ENCODE peak calls at places on chromosomes 7 and 10, in four cellular contexts. E, A, G and N are unnamed samples.
A peak's percentile ranks its signal among the peaks of the same experiment; 100 is the strongest.

GRCh38 chr7:144835166-144835611 is 664 bp downstream of the TPK1 start:
- DNase-seq in E (peak; percentile 51), A (peak; percentile 60), G (peak; percentile 72), N (peak; percentile 73)

GRCh38 chr7:51685794-51686193 is 369.2 kb upstream of the COBL start:
- DNase-seq in E (no peak), A (no peak), G (no peak), N (no peak)

GRCh38 chr7:108294595-108294994 is 161.6 kb downstream of the NRCAM start:
- DNase-seq in E (no peak), A (no peak), G (no peak), N (no peak)

GRCh38 chr7:7486362-7486761 is 49.3 kb downstream of the COL28A1 start:
- DNase-seq in E (no peak), A (no peak), G (no peak), N (no peak)

GRCh38 chr7:130363156-130363847 is 17.0 kb upstream of the CPA1 start:
- DNase-seq in E (peak; percentile 59), A (peak; percentile 93), G (peak; percentile 87), N (peak; percentile 94)

GRCh38 chr7:24831240-24831639 is 74.0 kb upstream of the GSDME start:
- DNase-seq in E (no peak), A (peak; percentile 85), G (no peak), N (peak; percentile 39)

GRCh38 chr7:2692543-2692942 is 4.5 kb downstream of the AMZ1 start:
- DNase-seq in E (no peak), A (no peak), G (no peak), N (no peak)

GRCh38 chr10:74977913-74978847 is 133.3 kb upstream of the SAMD8 start:
- DNase-seq in E (no peak), A (no peak), G (no peak), N (no peak)

GRCh38 chr10:83692196-83692595 is 447.1 kb upstream of the GHITM start:
- DNase-seq in E (no peak), A (no peak), G (no peak), N (no peak)

GRCh38 chr10:117170244-117170643 is 27.0 kb upstream of the KCNK18 start:
- DNase-seq in E (no peak), A (no peak), G (no peak), N (no peak)

GRCh38 chr10:117175215-117175900 is 21.9 kb upstream of the KCNK18 start:
- DNase-seq in E (peak; percentile 20), A (no peak), G (no peak), N (no peak)

GRCh38 chr10:117174439-117175214 is 22.7 kb upstream of the KCNK18 start:
- DNase-seq in E (peak; percentile 75), A (peak; percentile 72), G (peak; percentile 88), N (peak; percentile 79)

GRCh38 chr10:117178190-117178589 is 19.1 kb upstream of the KCNK18 start:
- DNase-seq in E (no peak), A (no peak), G (no peak), N (no peak)

DNA sequence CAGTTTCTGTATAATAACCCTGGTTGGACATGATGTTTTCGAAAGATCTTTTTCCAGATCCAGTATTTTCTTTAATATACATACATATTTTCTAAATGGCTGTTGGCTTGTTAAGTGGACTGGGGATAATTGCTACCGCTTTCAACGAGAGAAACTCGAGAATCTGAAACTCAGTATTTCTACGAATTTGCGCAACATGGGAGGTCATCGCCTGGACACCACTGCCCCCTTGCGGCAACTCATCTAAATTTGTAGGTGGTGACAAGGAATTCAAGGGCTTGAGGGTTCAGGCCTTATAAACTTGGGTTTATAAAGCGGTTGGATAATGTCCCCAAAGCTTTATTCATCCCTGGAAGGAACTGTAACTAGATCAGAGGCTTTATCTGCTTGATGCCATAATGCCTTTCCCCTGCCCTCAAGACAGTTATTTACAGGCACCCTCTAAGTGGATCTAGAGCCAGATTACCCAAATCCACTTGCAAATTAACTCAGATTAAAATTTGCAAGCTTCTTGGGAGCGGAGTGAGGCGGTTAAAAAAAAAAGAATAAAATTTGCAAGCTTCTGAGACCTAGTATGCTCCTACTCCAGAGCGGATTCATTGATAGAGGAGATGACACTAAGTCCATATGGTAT is 21.3 kb upstream of the KCNK18 start:
- DNase-seq in E (peak; percentile 67), A (peak; percentile 80), G (peak; percentile 81), N (peak; percentile 86)
- H3K4me3 ChIP-seq in E (no peak overlapping the region), A (peak overlapping the region; percentile 53), G (peak overlapping the region; percentile 60), N (peak overlapping the region; percentile 36)

GRCh38 chr10:117004238-117004626 is 755 bp downstream of the SHTN1 start:
- DNase-seq in E (no peak), A (no peak), G (no peak), N (no peak)

GRCh38 chr10:117005454-117006055 is 568 bp upstream of the SHTN1 start:
- DNase-seq in E (peak; percentile 29), A (no peak), G (no peak), N (peak; percentile 7)

GRCh38 chr10:117003336-117003735 is 1.7 kb downstream of the SHTN1 start:
- DNase-seq in E (no peak), A (no peak), G (no peak), N (no peak)

GRCh38 chr10:117007080-117007479 is 2.1 kb upstream of the SHTN1 start:
- DNase-seq in E (no peak), A (peak; percentile 68), G (no peak), N (peak; percentile 67)

GRCh38 chr10:117004627-117005453 is at the start of gene SHTN1:
- DNase-seq in E (peak; percentile 76), A (peak; percentile 25), G (peak; percentile 76), N (peak; percentile 54)
- TF ChIP-seq CTCF in E (peak; percentile 7), A (no peak), G (no peak), N (no peak)

DNA sequence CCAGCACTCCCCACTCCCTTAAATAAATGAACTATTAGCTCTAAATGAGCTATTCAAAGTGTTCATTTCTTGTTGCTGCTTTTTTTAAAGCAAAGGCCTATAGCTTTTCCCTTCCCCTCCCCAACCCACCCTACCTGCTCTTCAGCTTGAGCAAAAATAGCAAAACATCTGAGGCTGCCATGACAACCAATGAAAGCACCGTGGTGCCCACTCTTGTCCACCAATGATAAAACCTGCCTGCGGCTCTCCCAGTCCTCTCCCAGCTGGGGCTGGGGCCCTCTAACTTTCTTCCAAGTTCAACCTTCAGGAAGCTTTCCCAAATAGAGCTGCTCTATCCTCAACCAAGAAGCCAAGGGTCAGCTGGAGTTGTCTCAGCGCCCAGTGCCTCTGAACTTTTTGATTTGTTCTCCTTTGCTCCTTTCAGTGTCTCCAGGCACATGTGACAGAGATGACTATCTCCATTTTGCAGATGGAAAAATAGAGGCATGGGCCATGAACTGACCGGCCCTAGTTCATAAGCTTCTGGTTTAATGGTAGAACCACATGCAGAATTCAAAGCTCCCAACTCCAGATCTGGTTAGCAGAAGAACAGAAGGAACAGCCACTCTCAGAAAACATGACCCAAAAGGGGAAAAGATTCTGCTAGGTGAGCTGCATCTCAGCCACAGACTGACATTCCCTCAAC is 47.7 kb downstream of the PIK3AP1 start:
- DNase-seq in E (no peak), A (no peak), G (no peak), N (no peak)
- H3K4me3 ChIP-seq in E (no peak overlapping the region), A (no peak overlapping the region), G (no peak overlapping the region), N (no peak overlapping the region)

GRCh38 chr10:59216178-59216869 is 39.9 kb downstream of the PHYHIPL start:
- DNase-seq in E (no peak), A (no peak), G (no peak), N (no peak)
- TF ChIP-seq CTCF in E (no peak), A (no peak), G (no peak), N (no peak)

DNA sequence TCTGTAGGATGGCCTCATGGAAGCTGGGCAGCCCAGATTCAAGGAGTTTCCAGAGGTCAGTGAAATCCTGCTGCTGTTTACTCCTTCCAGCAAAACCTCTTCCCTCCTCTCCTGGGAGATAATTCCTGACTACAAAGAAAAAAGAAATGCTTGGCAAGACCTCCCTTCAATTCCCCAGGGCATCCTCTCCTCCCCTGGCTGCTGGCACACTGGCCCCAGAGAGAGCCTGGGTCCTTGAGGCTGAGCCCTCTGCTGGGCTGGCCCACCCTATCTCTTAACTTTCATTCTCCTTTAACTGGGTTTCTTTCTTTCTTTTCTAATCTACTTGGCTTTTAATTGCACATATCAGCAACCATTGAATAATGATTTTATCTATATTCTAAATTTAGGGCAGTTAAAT is 7.7 kb downstream of the DRGX start:
- DNase-seq in E (no peak), A (no peak), G (no peak), N (no peak)
- H3K4me3 ChIP-seq in E (no peak overlapping the region), A (no peak overlapping the region), G (no peak overlapping the region), N (no peak overlapping the region)

DNA sequence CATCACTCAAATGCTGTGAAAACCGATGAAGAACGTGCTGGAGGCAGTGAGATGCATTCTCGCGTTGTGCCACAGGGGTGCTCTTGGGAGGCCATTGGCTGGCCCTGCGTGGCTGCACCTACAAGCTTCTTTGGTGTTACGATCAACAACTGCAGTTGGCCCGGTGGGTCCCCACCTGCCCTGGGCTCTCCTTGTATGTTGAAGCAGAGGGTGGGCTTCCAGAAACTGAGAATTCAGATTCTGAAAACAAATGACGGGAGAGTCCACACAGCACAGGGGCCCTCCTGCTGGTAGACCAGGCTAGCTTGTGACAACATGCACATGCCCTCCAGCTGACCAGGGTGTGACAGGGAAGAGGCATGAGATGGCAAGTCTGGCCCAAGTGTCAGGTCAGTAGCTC is 23.7 kb upstream of the DDC start:
- DNase-seq in E (no peak), A (no peak), G (no peak), N (peak; percentile 7)
- TF ChIP-seq CTCF in E (no peak), A (peak; percentile 37), G (peak; percentile 7), N (peak; percentile 28)

DNA sequence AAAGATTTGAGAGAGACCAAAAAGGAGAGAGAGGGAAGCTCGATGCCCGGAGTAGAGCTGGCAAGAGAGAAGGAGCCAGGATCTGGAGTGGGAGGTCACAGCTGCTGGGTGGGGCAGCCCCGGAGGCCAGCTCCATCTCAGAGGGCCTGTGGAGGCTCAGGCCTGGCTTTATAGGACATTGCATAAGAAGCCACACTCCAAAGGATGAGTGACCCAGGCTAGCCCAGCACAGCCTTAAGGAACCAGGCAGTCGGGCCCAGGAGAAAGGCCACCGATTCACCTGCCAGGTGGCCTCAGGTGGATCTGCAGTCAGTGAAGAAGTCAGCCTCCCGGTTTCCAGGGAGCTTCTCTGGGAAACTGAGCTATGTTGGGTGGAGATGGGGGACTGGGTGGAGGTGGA is 691 bp downstream of the PLAC9 start:
- DNase-seq in E (no peak), A (peak; percentile 60), G (no peak), N (no peak)
- H3K4me3 ChIP-seq in E (no peak overlapping the region), A (peak overlapping the region; percentile 78), G (peak overlapping the region; percentile 61), N (peak overlapping the region; percentile 54)

DNA sequence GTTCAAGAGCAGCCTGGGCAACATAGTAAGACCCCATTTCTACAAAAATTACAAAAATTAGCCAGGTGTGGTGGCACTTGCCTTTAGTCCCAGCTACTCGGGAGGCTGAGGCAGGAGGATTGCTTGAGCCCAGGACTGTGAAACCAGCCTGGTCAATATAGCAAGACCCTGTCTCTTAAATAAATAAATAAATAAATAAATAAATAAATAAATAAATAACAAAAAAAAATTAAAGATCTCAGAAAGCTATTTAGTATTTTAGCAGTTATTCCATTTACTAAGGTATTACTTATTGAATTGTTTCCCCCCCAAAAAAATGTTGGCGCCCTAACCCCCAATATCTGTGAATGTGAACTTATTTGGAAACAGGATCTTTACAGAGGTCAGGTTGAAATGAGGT is 50.8 kb upstream of the CPN1 start:
- DNase-seq in E (no peak), A (no peak), G (no peak), N (no peak)
- TF ChIP-seq CTCF in E (no peak), A (no peak), G (no peak), N (no peak)